ENCODE peak calls at places on chromosome 7, in six cellular contexts. G is GM12891, I is K562, W is GM12878, Z is H1, R is HepG2. C is an unnamed sample.

GRCh38 chr7:131843862-131844261 is 287.4 kb upstream of the PODXL start:
- DNase-seq in W (no peak), Z (no peak), R (no peak), G (no peak), I (no peak), C (no peak)

GRCh38 chr7:76016191-76016947 is 22.0 kb upstream of the TMEM120A start:
- DNase-seq in I (no peak), R (no peak), Z (no peak), W (no peak), G (no peak), C (no peak)

GRCh38 chr7:45087301-45088145 is 1.2 kb downstream of the NACAD start:
- DNase-seq in R (no peak), G (no peak), Z (no peak), I (no peak), W (no peak), C (no peak)

GRCh38 chr7:40301486-40302065 is 166.8 kb downstream of the SUGCT start:
- DNase-seq in I (no peak), R (no peak), Z (no peak), G (no peak), W (no peak), C (no peak)

GRCh38 chr7:114502454-114503254 is 88.0 kb downstream of the FOXP2 start:
- DNase-seq in G (no peak), R (no peak), W (no peak), Z (no peak), I (no peak), C (no peak)

GRCh38 chr7:23396222-23396621 is 74.1 kb downstream of the IGF2BP3 start:
- DNase-seq in Z (no peak), W (no peak), R (no peak), I (no peak), G (no peak), C (no peak)

GRCh38 chr7:99258501-99258900 is 14.1 kb upstream of the MYH16 start:
- DNase-seq in Z (no peak), G (no peak), R (no peak), I (no peak), W (no peak), C (no peak)

GRCh38 chr7:140911746-140912145 is 13.0 kb downstream of the BRAF start:
- DNase-seq in Z (no peak), G (no peak), W (no peak), I (no peak), R (no peak), C (no peak)

GRCh38 chr7:55912748-55913158 is 25.5 kb downstream of the ZNF713 start:
- DNase-seq in R (no peak), Z (no peak), W (no peak), I (no peak), G (no peak), C (no peak)

GRCh38 chr7:95473276-95473985 is 12.3 kb upstream of the ASB4 start:
- DNase-seq in W (no peak), I (no peak), Z (no peak), R (no peak), G (no peak), C (no peak)

GRCh38 chr7:33761440-33762080 is 143.8 kb upstream of the BMPER start:
- DNase-seq in I (no peak), R (no peak), Z (no peak), G (no peak), W (no peak), C (no peak)

GRCh38 chr7:14698239-14698638 is 204.3 kb downstream of the DGKB start:
- DNase-seq in I (no peak), R (no peak), G (no peak), W (no peak), Z (no peak), C (no peak)

GRCh38 chr7:128381161-128381821 is 19.8 kb upstream of the PRRT4 start:
- DNase-seq in Z (no peak), G (peak; percentile 57), I (peak; percentile 92), R (no peak), W (no peak), C (no peak)

GRCh38 chr7:101519324-101520017 is 109.6 kb downstream of the MYL10 start:
- DNase-seq in R (no peak), Z (no peak), W (no peak), G (no peak), I (no peak), C (no peak)

GRCh38 chr7:138089080-138089901 is 13.0 kb downstream of the AKR1D1 start:
- DNase-seq in G (no peak), R (peak; percentile 48), Z (no peak), I (no peak), W (no peak), C (no peak)

GRCh38 chr7:150784954-150785353 is 15.2 kb downstream of the TMEM176B start:
- DNase-seq in W (no peak), G (no peak), I (peak; percentile 3), Z (no peak), R (no peak), C (no peak)

GRCh38 chr7:96657347-96658010 is 52.2 kb downstream of the SEM1 start:
- DNase-seq in Z (peak; percentile 41), G (no peak), I (no peak), W (no peak), R (no peak), C (no peak)

GRCh38 chr7:127995157-127995865 is 35.9 kb downstream of the LRRC4 start:
- DNase-seq in W (no peak), I (no peak), Z (no peak), R (no peak), G (no peak), C (no peak)

GRCh38 chr7:45917658-45918057 is 3.4 kb downstream of the IGFBP3 start:
- DNase-seq in I (peak; percentile 82), R (peak; percentile 28), W (no peak), G (peak; percentile 59), Z (no peak), C (peak; percentile 65)

GRCh38 chr7:15315678-15316077 is 246.1 kb downstream of the AGMO start:
- DNase-seq in G (no peak), W (no peak), R (no peak), Z (no peak), I (no peak), C (no peak)

GRCh38 chr7:121519548-121520521 is 123.7 kb upstream of the FAM3C start:
- DNase-seq in W (no peak), I (no peak), Z (no peak), G (no peak), R (no peak), C (no peak)
- TF ChIP-seq TAF1 in W (no peak), I (no peak), Z (no peak), G (no peak), R (no peak), C (no peak)

GRCh38 chr7:80392229-80393169 is 119.4 kb downstream of the GNAT3 start:
- DNase-seq in Z (no peak), G (no peak), R (peak; percentile 17), W (no peak), I (no peak), C (no peak)
- TF ChIP-seq POLR2AphosphoS5 in Z (no peak), G (no peak), R (no peak), W (no peak), I (no peak), C (no peak)

DNA sequence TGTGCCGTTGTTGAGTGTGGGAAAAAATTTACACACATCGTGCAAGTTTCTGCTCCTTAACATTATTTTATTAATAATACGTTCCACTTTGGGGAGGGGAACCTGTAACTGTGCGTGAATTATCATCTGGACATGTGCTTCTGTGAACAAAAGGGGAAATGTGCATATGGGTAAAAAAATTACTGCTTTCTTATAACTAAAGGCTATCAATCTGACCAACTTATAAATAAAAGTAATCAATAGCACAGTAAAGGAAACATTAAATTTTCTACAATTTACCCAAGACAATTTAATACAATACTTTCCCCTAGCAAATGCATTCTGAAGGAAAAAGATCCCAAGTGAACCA is 4.5 kb downstream of the TWIST1 start:
- DNase-seq in W (no peak), G (no peak), I (no peak), Z (no peak), R (no peak), C (no peak)
- TF ChIP-seq POLR2A in W (no peak), G (no peak), I (no peak), Z (no peak), R (no peak), C (no peak)

GRCh38 chr7:121097577-121097976 is 109.1 kb downstream of the CPED1 start:
- DNase-seq in W (no peak), Z (no peak), I (no peak), R (no peak), G (no peak), C (no peak)
- TF ChIP-seq TAF1 in W (no peak), Z (no peak), I (no peak), R (no peak), G (no peak), C (no peak)

GRCh38 chr7:92785923-92786322 is 50.5 kb downstream of the CDK6 start:
- DNase-seq in W (no peak), R (no peak), G (no peak), I (no peak), Z (no peak), C (no peak)
- TF ChIP-seq POLR2AphosphoS5 in W (no peak), R (no peak), G (no peak), I (no peak), Z (no peak), C (no peak)

GRCh38 chr7:112206238-112207105 is at the start of the genes DOCK4 and ZNF277:
- DNase-seq in Z (peak; percentile 94), G (peak; percentile 82), I (peak; percentile 98), W (peak; percentile 94), R (peak; percentile 97), C (peak; percentile 83)
- TF ChIP-seq POLR2A in Z (peak; percentile 44), G (no peak), I (peak; percentile 80), W (peak; percentile 69), R (peak; percentile 73), C (peak; percentile 60)

DNA sequence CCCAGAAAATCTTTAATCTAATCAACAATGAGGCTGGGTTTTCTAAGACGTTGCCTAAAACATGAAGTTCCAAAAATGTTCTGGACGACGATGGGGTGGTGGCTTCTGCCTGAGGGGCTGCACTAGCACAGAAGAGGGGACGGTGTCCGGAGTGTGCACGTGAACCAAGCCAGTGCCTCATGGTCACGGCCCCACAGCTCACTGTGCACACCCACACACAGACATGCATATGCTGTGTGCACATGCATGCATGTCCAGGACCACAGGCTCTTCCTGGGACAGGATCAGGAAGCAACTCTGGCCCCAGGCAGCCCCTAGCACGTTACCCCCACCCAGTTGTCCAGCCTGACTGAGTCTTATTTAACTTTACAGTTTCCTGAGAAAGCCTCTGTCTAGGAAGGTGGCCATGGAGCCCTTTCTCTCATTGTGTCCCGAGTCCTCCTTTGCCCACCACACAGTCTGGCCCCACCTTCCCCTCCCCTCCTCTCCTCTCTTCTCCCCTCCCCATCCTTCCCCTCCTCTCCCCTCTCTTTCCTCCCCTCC is 100.8 kb downstream of the DNAJB6 start:
- DNase-seq in W (no peak), G (no peak), Z (no peak), R (no peak), I (no peak), C (no peak)
- TF ChIP-seq TAF1 in W (no peak), G (no peak), Z (no peak), R (no peak), I (no peak), C (no peak)

GRCh38 chr7:4830176-4830575 is 31.7 kb downstream of the PAPOLB start:
- DNase-seq in W (peak; percentile 11), R (peak; percentile 78), I (peak; percentile 79), Z (peak; percentile 73), G (peak; percentile 71), C (no peak)
- TF ChIP-seq POLR2AphosphoS5 in W (no peak), R (no peak), I (no peak), Z (no peak), G (no peak), C (no peak)

C was measured in GM12892.